ENCODE peak calls at places on chromosome 14, in ten cellular contexts. W is Panc1, A is A673, Y is nephron progenitor cell, D is endothelial cell, B is WERI-Rb-1, J is lower lobe of right lung, K is fibroblast of lung, X is tibial artery, M is AG10803. I is an unnamed sample.

GRCh38 chr14:88919502-88919901 is 95.1 kb downstream of the TTC8 start:
- DNase-seq in W (no peak), A (no peak), Y (no peak), D (no peak), B (no peak), J (no peak), K (no peak), X (no peak), M (peak), I (no peak)

GRCh38 chr14:59582161-59582560 is 5.5 kb upstream of the CCDC175 start:
- DNase-seq in W (no peak), A (peak), Y (no peak), D (no peak), B (no peak), J (no peak), K (no peak), X (no peak), M (no peak), I (no peak)

GRCh38 chr14:70832536-70833305 is 23.4 kb upstream of the MAP3K9 start:
- DNase-seq in W (no peak), A (no peak), Y (no peak), D (no peak), B (no peak), J (no peak), K (peak), X (no peak), M (peak), I (no peak)

GRCh38 chr14:54815016-54815415 is 87.6 kb downstream of the GCH1 start:
- DNase-seq in W (no peak), A (no peak), Y (no peak), D (no peak), B (no peak), J (no peak), K (peak), X (no peak), M (peak), I (no peak)

GRCh38 chr14:49915085-49915484 is 22.2 kb downstream of the ARF6 start:
- DNase-seq in W (no peak), A (no peak), Y (no peak), D (no peak), B (no peak), J (no peak), K (no peak), X (no peak), M (no peak), I (no peak)

GRCh38 chr14:33938131-33938949 is 12.5 kb downstream of the EGLN3 start:
- DNase-seq in W (no peak), A (no peak), Y (peak), D (peak), B (no peak), J (no peak), K (no peak), X (peak), M (peak), I (no peak)

GRCh38 chr14:94081386-94081820 is 293 bp downstream of the IFI27L1 start:
- DNase-seq in W (no peak), A (no peak), Y (no peak), D (no peak), B (no peak), J (no peak), K (no peak), X (no peak), M (no peak), I (peak)

GRCh38 chr14:80762829-80763228 is 178.7 kb downstream of the CEP128 start:
- DNase-seq in W (no peak), A (no peak), Y (no peak), D (no peak), B (no peak), J (no peak), K (no peak), X (no peak), M (no peak), I (no peak)

GRCh38 chr14:76541594-76542219 is 165.8 kb downstream of the ESRRB start:
- DNase-seq in W (no peak), A (peak), Y (peak), D (no peak), B (no peak), J (no peak), K (no peak), X (no peak), M (no peak), I (no peak)

GRCh38 chr14:49868720-49869114 is 16.1 kb upstream of the NEMF start:
- DNase-seq in W (no peak), A (no peak), Y (no peak), D (no peak), B (no peak), J (no peak), K (no peak), X (no peak), M (no peak), I (no peak)

GRCh38 chr14:95261616-95262510 is 57.8 kb downstream of the CLMN start:
- DNase-seq in W (no peak), A (no peak), Y (no peak), D (no peak), B (no peak), J (no peak), K (no peak), X (no peak), M (no peak), I (no peak)

GRCh38 chr14:74945261-74945851 is 10.0 kb downstream of the PGF start:
- DNase-seq in W (no peak), A (peak), Y (peak), D (peak), B (peak), J (no peak), K (peak), X (no peak), M (no peak), I (no peak)

GRCh38 chr14:80395031-80395430 is 183.7 kb upstream of the DIO2 start:
- DNase-seq in W (no peak), A (no peak), Y (no peak), D (no peak), B (no peak), J (no peak), K (no peak), X (no peak), M (peak), I (no peak)

GRCh38 chr14:94385553-94386057 is 2.8 kb downstream of the SERPINA1 start:
- DNase-seq in W (no peak), A (no peak), Y (peak), D (no peak), B (no peak), J (no peak), K (no peak), X (no peak), M (no peak), I (no peak)

GRCh38 chr14:77603654-77604270 is 12.7 kb downstream of the SPTLC2 start:
- DNase-seq in W (no peak), A (peak), Y (no peak), D (no peak), B (peak), J (no peak), K (peak), X (no peak), M (no peak), I (no peak)

GRCh38 chr14:75442642-75443041 is 14.8 kb downstream of the JDP2 start:
- DNase-seq in W (no peak), A (no peak), Y (no peak), D (no peak), B (no peak), J (no peak), K (no peak), X (no peak), M (peak), I (no peak)

GRCh38 chr14:81436296-81437138 is 36.4 kb upstream of the STON2 start:
- DNase-seq in W (no peak), A (peak), Y (peak), D (peak), B (peak), J (peak), K (peak), X (peak), M (peak), I (peak)

GRCh38 chr14:56390859-56391258 is 188.7 kb upstream of the TMEM260 start:
- DNase-seq in W (no peak), A (peak), Y (no peak), D (no peak), B (no peak), J (no peak), K (no peak), X (no peak), M (no peak), I (no peak)

GRCh38 chr14:23172572-23172971 is 10.9 kb downstream of the SLC7A8 start:
- DNase-seq in W (no peak), A (no peak), Y (no peak), D (no peak), B (no peak), J (no peak), K (no peak), X (no peak), M (no peak), I (no peak)

GRCh38 chr14:24774167-24774915 is 140.4 kb upstream of the GZMB start:
- DNase-seq in W (no peak), A (no peak), Y (no peak), D (no peak), B (no peak), J (no peak), K (no peak), X (no peak), M (no peak), I (no peak)

GRCh38 chr14:92948647-92949046 is 25.7 kb downstream of the CHGA start:
- DNase-seq in W (no peak), A (no peak), Y (no peak), D (no peak), B (no peak), J (no peak), K (no peak), X (no peak), M (no peak), I (no peak)

GRCh38 chr14:62006116-62006737 is 244.0 kb downstream of the SNAPC1 start:
- DNase-seq in W (no peak), A (no peak), Y (no peak), D (no peak), B (no peak), J (no peak), K (peak), X (no peak), M (peak), I (no peak)

GRCh38 chr14:68961781-68962584 is 17.1 kb downstream of the ACTN1 start:
- DNase-seq in W (no peak), A (no peak), Y (peak), D (no peak), B (no peak), J (no peak), K (peak), X (peak), M (no peak), I (no peak)

GRCh38 chr14:99551034-99551922 is 52.7 kb downstream of the CCDC85C start:
- DNase-seq in W (no peak), A (no peak), Y (no peak), D (no peak), B (no peak), J (no peak), K (no peak), X (no peak), M (no peak), I (no peak)

GRCh38 chr14:68598621-68599447 is 194.0 kb downstream of the ZFP36L1 start:
- DNase-seq in W (peak), A (no peak), Y (no peak), D (peak), B (no peak), J (peak), K (peak), X (peak), M (no peak), I (no peak)

GRCh38 chr14:34604990-34605389 is 25.0 kb downstream of the SNX6 start:
- DNase-seq in W (no peak), A (no peak), Y (no peak), D (no peak), B (no peak), J (no peak), K (peak), X (no peak), M (peak), I (no peak)

GRCh38 chr14:102390064-102390463 is 27.3 kb downstream of the TECPR2 start:
- DNase-seq in W (no peak), A (no peak), Y (no peak), D (no peak), B (no peak), J (no peak), K (peak), X (no peak), M (peak), I (no peak)

GRCh38 chr14:91369628-91370445 is 47.8 kb downstream of the CCDC88C start:
- DNase-seq in W (no peak), A (peak), Y (no peak), D (no peak), B (peak), J (no peak), K (peak), X (no peak), M (no peak), I (no peak)

GRCh38 chr14:95895720-95896119 is 19.1 kb downstream of the TUNAR start:
- DNase-seq in W (no peak), A (peak), Y (peak), D (peak), B (peak), J (no peak), K (no peak), X (no peak), M (no peak), I (peak)

GRCh38 chr14:36513012-36513420 is 7.0 kb downstream of the NKX2-1 start:
- DNase-seq in W (no peak), A (no peak), Y (no peak), D (no peak), B (no peak), J (no peak), K (no peak), X (no peak), M (no peak), I (peak)

GRCh38 chr14:74018029-74018703 is 922 bp downstream of the ENTPD5 start:
- DNase-seq in W (no peak), A (peak), Y (no peak), D (no peak), B (no peak), J (no peak), K (peak), X (no peak), M (peak), I (peak)

GRCh38 chr14:84482256-84483071 is 1047.5 kb upstream of the FLRT2 start:
- DNase-seq in W (no peak), A (peak), Y (no peak), D (no peak), B (no peak), J (no peak), K (peak), X (no peak), M (peak), I (no peak)

GRCh38 chr14:61103541-61104339 is 122.7 kb downstream of the SLC38A6 start:
- DNase-seq in W (peak), A (peak), Y (peak), D (no peak), B (peak), J (no peak), K (peak), X (peak), M (peak), I (peak)

GRCh38 chr14:100634026-100634425 is 46.8 kb upstream of the BEGAIN start:
- DNase-seq in W (no peak), A (no peak), Y (no peak), D (no peak), B (peak), J (no peak), K (no peak), X (no peak), M (no peak), I (no peak)

GRCh38 chr14:65170768-65171251 is 68.5 kb upstream of the MAX start:
- DNase-seq in W (no peak), A (peak), Y (peak), D (peak), B (peak), J (no peak), K (peak), X (no peak), M (peak), I (peak)

DNA sequence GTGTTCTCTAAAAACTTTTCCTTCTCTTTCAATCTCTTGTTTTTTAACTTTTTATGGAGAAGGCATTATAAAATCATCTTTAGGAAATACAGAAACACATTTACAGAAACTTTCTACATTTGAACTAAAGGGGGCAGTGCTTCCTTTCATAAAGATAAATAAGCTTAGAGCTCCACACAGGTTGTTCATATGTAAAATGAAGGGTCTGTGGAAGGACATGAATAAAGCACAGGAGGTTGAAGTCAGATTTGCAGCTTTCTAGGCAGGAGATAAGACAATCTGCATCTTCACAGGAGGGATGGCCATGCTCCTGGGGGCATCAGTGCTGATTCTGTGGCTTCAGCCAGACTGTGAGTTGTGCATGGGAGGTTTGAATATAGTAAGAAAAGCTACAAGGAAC is 426.0 kb downstream of the DAD1 start:
- DNase-seq in W (no peak), A (peak), Y (no peak), D (no peak), B (no peak), J (no peak), K (peak), X (no peak), M (no peak), I (no peak)
- TF ChIP-seq CTCF in W (peak), A (peak), Y (peak), D (peak), B (no peak), J (no peak), K (no peak), X (no peak), M (no peak), I (peak)

GRCh38 chr14:31420319-31421081 is at the start of gene HEATR5A:
- DNase-seq in W (peak), A (peak), Y (peak), D (peak), B (peak), J (peak), K (peak), X (peak), M (peak), I (peak)
- TF ChIP-seq CTCF in W (peak), A (peak), Y (no peak), D (no peak), B (peak), J (peak), K (no peak), X (peak), M (peak), I (peak)

DNA sequence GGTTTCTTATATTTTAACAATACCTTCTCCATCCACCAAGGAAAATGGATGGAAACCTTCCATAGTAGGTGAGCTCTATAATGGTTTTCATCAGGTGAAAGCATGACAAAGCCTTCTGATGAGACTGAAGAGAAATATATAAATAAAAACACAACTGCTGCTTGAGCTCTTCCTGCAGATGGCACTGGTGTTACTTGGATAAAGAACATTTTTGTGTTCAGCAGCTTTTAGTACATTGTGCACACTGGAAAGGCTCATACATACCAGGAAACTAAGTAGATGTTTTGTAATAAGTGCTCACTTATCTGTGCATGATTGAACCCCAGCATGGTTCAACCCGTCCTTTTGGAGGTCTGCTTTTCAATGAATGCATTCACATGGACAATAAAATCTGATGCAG is 357.3 kb upstream of the MIS18BP1 start:
- DNase-seq in W (no peak), A (peak), Y (no peak), D (no peak), B (peak), J (no peak), K (peak), X (no peak), M (no peak), I (no peak)
- TF ChIP-seq CTCF in W (peak), A (peak), Y (peak), D (no peak), B (peak), J (peak), K (peak), X (no peak), M (no peak), I (no peak)

DNA sequence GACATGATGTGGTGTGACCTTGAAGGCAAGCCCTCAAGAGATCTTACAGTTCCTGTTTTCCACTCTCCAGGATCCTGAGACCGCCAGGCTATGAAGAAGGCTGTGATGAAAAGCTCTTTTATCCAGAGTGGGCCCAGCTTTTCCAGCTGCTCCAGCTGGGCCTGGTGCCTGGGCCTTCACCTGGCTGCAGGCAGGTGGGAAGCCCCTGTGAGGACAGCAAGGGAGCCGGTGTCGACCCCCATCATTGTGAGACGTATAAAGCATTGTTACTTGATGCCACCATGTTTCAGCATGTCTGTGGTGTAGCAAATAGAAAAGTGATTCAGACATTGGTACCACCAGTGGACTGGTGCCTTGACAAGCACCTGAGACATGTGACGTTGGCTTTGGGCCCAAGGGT is 190.2 kb downstream of the KIF26A start:
- DNase-seq in W (no peak), A (no peak), Y (no peak), D (no peak), B (no peak), J (no peak), K (no peak), X (no peak), M (no peak), I (no peak)
- TF ChIP-seq CTCF in W (no peak), A (no peak), Y (no peak), D (no peak), B (no peak), J (no peak), K (no peak), X (no peak), M (no peak), I (no peak)

I was measured in GM13977.